ENCODE peak calls at places on chromosomes 13 and 19, in five cellular contexts. Q, S, G, I and X are unnamed samples.

GRCh38 chr13:60335531-60335930 is 61.5 kb upstream of the TDRD3 start:
- DNase-seq in Q (no peak), S (peak), G (no peak), I (no peak), X (no peak)

GRCh38 chr19:39390460-39390758 is 497 bp downstream of the PAF1 start:
- DNase-seq in Q (no peak), S (no peak), G (no peak), I (peak), X (peak)

GRCh38 chr13:50677687-50678463 is 165.6 kb downstream of the DLEU7 start:
- DNase-seq in Q (no peak), S (no peak), G (no peak), I (no peak), X (no peak)

GRCh38 chr13:58592052-58592451 is 960.5 kb downstream of the PCDH17 start:
- DNase-seq in Q (no peak), S (no peak), G (no peak), I (no peak), X (no peak)

GRCh38 chr13:40564342-40564997 is 102.0 kb downstream of the FOXO1 start:
- DNase-seq in Q (no peak), S (no peak), G (no peak), I (no peak), X (no peak)

GRCh38 chr13:41019027-41019487 is at the start of gene ELF1:
- DNase-seq in Q (peak), S (peak), G (peak), I (peak), X (peak)

GRCh38 chr19:2814426-2814825 is 5.2 kb upstream of the ZNF554 start:
- DNase-seq in Q (no peak), S (no peak), G (no peak), I (no peak), X (no peak)

GRCh38 chr13:112693831-112694497 is 4.1 kb downstream of the ATP11A start:
- DNase-seq in Q (peak), S (no peak), G (no peak), I (no peak), X (no peak)

GRCh38 chr19:15159251-15159650 is 41.5 kb downstream of the NOTCH3 start:
- DNase-seq in Q (peak), S (no peak), G (no peak), I (no peak), X (no peak)

GRCh38 chr13:65260938-65261880 is 1968.9 kb downstream of the PCDH9 start:
- DNase-seq in Q (no peak), S (peak), G (no peak), I (no peak), X (no peak)

GRCh38 chr19:15419413-15420025 is 731 bp upstream of the AKAP8L start:
- DNase-seq in Q (peak), S (no peak), G (no peak), I (no peak), X (no peak)

GRCh38 chr19:28949027-28949426 is 263.9 kb downstream of the UQCRFS1 start:
- DNase-seq in Q (no peak), S (no peak), G (no peak), I (no peak), X (no peak)

GRCh38 chr13:64248371-64249065 is 2832.9 kb upstream of the PCDH20 start:
- DNase-seq in Q (no peak), S (no peak), G (no peak), I (no peak), X (no peak)

GRCh38 chr13:20045946-20046548 is 87.5 kb downstream of the ZMYM2 start:
- DNase-seq in Q (no peak), S (no peak), G (no peak), I (no peak), X (no peak)

GRCh38 chr13:74158028-74158427 is 23.8 kb upstream of the KLF12 start:
- DNase-seq in Q (peak), S (no peak), G (no peak), I (no peak), X (no peak)

GRCh38 chr19:42066075-42066754 is 3.8 kb downstream of the GRIK5 start:
- DNase-seq in Q (peak), S (peak), G (no peak), I (no peak), X (no peak)

GRCh38 chr13:102191951-102192461 is 209.8 kb downstream of the FGF14 start:
- DNase-seq in Q (peak), S (peak), G (no peak), I (no peak), X (no peak)

GRCh38 chr13:95060120-95060519 is 241.1 kb downstream of the ABCC4 start:
- DNase-seq in Q (no peak), S (no peak), G (no peak), I (no peak), X (no peak)

GRCh38 chr13:56299650-56300049 is 841.1 kb upstream of the PRR20A start:
- DNase-seq in Q (no peak), S (no peak), G (no peak), I (no peak), X (no peak)

GRCh38 chr13:21075303-21076264 is 14.2 kb upstream of the LATS2 start:
- DNase-seq in Q (no peak), S (no peak), G (no peak), I (no peak), X (no peak)

GRCh38 chr19:5072115-5072514 is 103.2 kb downstream of the KDM4B start:
- DNase-seq in Q (no peak), S (no peak), G (no peak), I (no peak), X (no peak)

GRCh38 chr13:52010890-52011689 is at the start of gene ATP7B:
- DNase-seq in Q (peak), S (peak), G (no peak), I (no peak), X (no peak)

GRCh38 chr19:29678484-29679106 is 13.3 kb downstream of the PLEKHF1 start:
- DNase-seq in Q (no peak), S (no peak), G (no peak), I (no peak), X (no peak)

GRCh38 chr13:95713651-95714050 is 36.7 kb downstream of the DNAJC3 start:
- DNase-seq in Q (peak), S (no peak), G (no peak), I (no peak), X (no peak)

GRCh38 chr19:3249408-3249807 is 24.9 kb downstream of the CELF5 start:
- DNase-seq in Q (no peak), S (peak), G (no peak), I (no peak), X (no peak)

GRCh38 chr19:34253711-34254551 is 423 bp upstream of the GARRE1 start:
- DNase-seq in Q (peak), S (no peak), G (no peak), I (no peak), X (no peak)

GRCh38 chr13:37878496-37878895 is 8.9 kb upstream of the TRPC4 start:
- DNase-seq in Q (no peak), S (no peak), G (no peak), I (no peak), X (no peak)

GRCh38 chr13:49443327-49443688 is 556 bp downstream of the CAB39L start:
- DNase-seq in Q (peak), S (no peak), G (no peak), I (no peak), X (no peak)

GRCh38 chr13:101157261-101157660 is 259.0 kb downstream of the NALCN start:
- DNase-seq in Q (no peak), S (no peak), G (no peak), I (no peak), X (no peak)

GRCh38 chr19:23385404-23385803 is 9.9 kb downstream of the ZNF91 start:
- DNase-seq in Q (no peak), S (no peak), G (no peak), I (no peak), X (no peak)

GRCh38 chr19:7349961-7350711 is 1.4 kb downstream of the ARHGEF18 start:
- DNase-seq in Q (no peak), S (no peak), G (no peak), I (peak), X (peak)

GRCh38 chr19:50192463-50193211 is 10.8 kb upstream of the MYH14 start:
- DNase-seq in Q (no peak), S (no peak), G (no peak), I (no peak), X (no peak)

GRCh38 chr13:78621086-78621485 is 17.7 kb upstream of the POU4F1 start:
- DNase-seq in Q (no peak), S (no peak), G (no peak), I (no peak), X (no peak)

GRCh38 chr13:34611678-34612077 is 330.4 kb upstream of the NBEA start:
- DNase-seq in Q (no peak), S (no peak), G (no peak), I (no peak), X (no peak)

GRCh38 chr13:113969311-113969972 is 4.4 kb downstream of the C13orf46 start:
- DNase-seq in Q (no peak), S (no peak), G (no peak), I (no peak), X (no peak)

GRCh38 chr19:41533691-41534090 is 42.3 kb upstream of the CEACAM21 start:
- DNase-seq in Q (no peak), S (no peak), G (no peak), I (no peak), X (no peak)

GRCh38 chr13:96678801-96679200 is 315.5 kb downstream of the OXGR1 start:
- DNase-seq in Q (no peak), S (no peak), G (no peak), I (no peak), X (no peak)

GRCh38 chr13:30216111-30216510 is 91.2 kb downstream of the KATNAL1 start:
- DNase-seq in Q (no peak), S (peak), G (no peak), I (no peak), X (no peak)